ENCODE peak calls at places on chromosomes 13 and 19, in five cellular contexts. One of them, this sample, is unnamed.

GRCh38 chr19:10604460-10604980 is 17.4 kb upstream of the AP1M2 start:
- DNase-seq in gastrocnemius medialis: no peak
- DNase-seq in neuronal stem cell: no peak
- DNase-seq in right lobe of liver: no peak
- DNase-seq in cardiac muscle cell: no peak
- DNase-seq in this sample: no peak

GRCh38 chr13:42076309-42076713 is 27.9 kb downstream of the DGKH start:
- DNase-seq in gastrocnemius medialis: no peak
- DNase-seq in neuronal stem cell: no peak
- DNase-seq in right lobe of liver: no peak
- DNase-seq in cardiac muscle cell: no peak
- DNase-seq in this sample: no peak

GRCh38 chr19:38319421-38320258 is at the start of gene KCNK6:
- DNase-seq in gastrocnemius medialis: no peak
- DNase-seq in neuronal stem cell: no peak
- DNase-seq in right lobe of liver: peak; percentile 67
- DNase-seq in cardiac muscle cell: peak; percentile 34
- DNase-seq in this sample: no peak

GRCh38 chr19:57165846-57166245 is 1.4 kb downstream of the DUXA start:
- DNase-seq in gastrocnemius medialis: no peak
- DNase-seq in neuronal stem cell: no peak
- DNase-seq in right lobe of liver: no peak
- DNase-seq in cardiac muscle cell: no peak
- DNase-seq in this sample: no peak

GRCh38 chr13:85236431-85236830 is 562.8 kb downstream of the SLITRK6 start:
- DNase-seq in gastrocnemius medialis: no peak
- DNase-seq in neuronal stem cell: no peak
- DNase-seq in right lobe of liver: no peak
- DNase-seq in cardiac muscle cell: peak; percentile 49
- DNase-seq in this sample: no peak

GRCh38 chr19:33227242-33227650 is 1.6 kb upstream of the SLC7A10 start:
- DNase-seq in gastrocnemius medialis: no peak
- DNase-seq in neuronal stem cell: no peak
- DNase-seq in right lobe of liver: no peak
- DNase-seq in cardiac muscle cell: peak; percentile 96
- DNase-seq in this sample: no peak

GRCh38 chr19:52658595-52658994 is 20.4 kb upstream of the ZNF83 start:
- DNase-seq in gastrocnemius medialis: no peak
- DNase-seq in neuronal stem cell: no peak
- DNase-seq in right lobe of liver: no peak
- DNase-seq in cardiac muscle cell: no peak
- DNase-seq in this sample: no peak

GRCh38 chr19:2247433-2248101 is 1.6 kb upstream of the AMH start:
- DNase-seq in gastrocnemius medialis: no peak
- DNase-seq in neuronal stem cell: no peak
- DNase-seq in right lobe of liver: no peak
- DNase-seq in cardiac muscle cell: no peak
- DNase-seq in this sample: no peak

GRCh38 chr19:51460164-51460992 is 2.1 kb upstream of the SIGLEC8 start:
- DNase-seq in gastrocnemius medialis: no peak
- DNase-seq in neuronal stem cell: no peak
- DNase-seq in right lobe of liver: no peak
- DNase-seq in cardiac muscle cell: peak; percentile 30
- DNase-seq in this sample: peak; percentile 51

GRCh38 chr19:31113250-31113685 is 236.0 kb downstream of the TSHZ3 start:
- DNase-seq in gastrocnemius medialis: no peak
- DNase-seq in neuronal stem cell: no peak
- DNase-seq in right lobe of liver: no peak
- DNase-seq in cardiac muscle cell: no peak
- DNase-seq in this sample: no peak

GRCh38 chr13:27338816-27339215 is 68.2 kb downstream of the RASL11A start:
- DNase-seq in gastrocnemius medialis: no peak
- DNase-seq in neuronal stem cell: no peak
- DNase-seq in right lobe of liver: no peak
- DNase-seq in cardiac muscle cell: no peak
- DNase-seq in this sample: no peak

GRCh38 chr19:1884719-1885334 is 469 bp downstream of the ABHD17A start:
- DNase-seq in gastrocnemius medialis: no peak
- DNase-seq in neuronal stem cell: no peak
- DNase-seq in right lobe of liver: peak; percentile 56
- DNase-seq in cardiac muscle cell: no peak
- DNase-seq in this sample: no peak

GRCh38 chr13:99335087-99335486 is 27.9 kb upstream of the GPR183 start:
- DNase-seq in gastrocnemius medialis: no peak
- DNase-seq in neuronal stem cell: no peak
- DNase-seq in right lobe of liver: no peak
- DNase-seq in cardiac muscle cell: no peak
- DNase-seq in this sample: no peak

GRCh38 chr13:47110833-47111240 is 214.0 kb upstream of the HTR2A start:
- DNase-seq in gastrocnemius medialis: no peak
- DNase-seq in neuronal stem cell: no peak
- DNase-seq in right lobe of liver: no peak
- DNase-seq in cardiac muscle cell: no peak
- DNase-seq in this sample: no peak

GRCh38 chr13:81116461-81117282 is 775.7 kb upstream of the SPRY2 start:
- DNase-seq in gastrocnemius medialis: peak; percentile 15
- DNase-seq in neuronal stem cell: no peak
- DNase-seq in right lobe of liver: no peak
- DNase-seq in cardiac muscle cell: no peak
- DNase-seq in this sample: no peak

GRCh38 chr13:111296417-111296816 is 24.0 kb upstream of the TEX29 start:
- DNase-seq in gastrocnemius medialis: no peak
- DNase-seq in neuronal stem cell: no peak
- DNase-seq in right lobe of liver: no peak
- DNase-seq in cardiac muscle cell: no peak
- DNase-seq in this sample: no peak

GRCh38 chr19:46783670-46784069 is 4.7 kb downstream of the SLC1A5 start:
- DNase-seq in gastrocnemius medialis: no peak
- DNase-seq in neuronal stem cell: no peak
- DNase-seq in right lobe of liver: no peak
- DNase-seq in cardiac muscle cell: no peak
- DNase-seq in this sample: no peak

GRCh38 chr13:23644527-23644926 is 74.3 kb downstream of the TNFRSF19 start:
- DNase-seq in gastrocnemius medialis: no peak
- DNase-seq in neuronal stem cell: no peak
- DNase-seq in right lobe of liver: no peak
- DNase-seq in cardiac muscle cell: peak; percentile 58
- DNase-seq in this sample: no peak

GRCh38 chr13:50079278-50080157 is 64.3 kb downstream of the KCNRG start:
- DNase-seq in gastrocnemius medialis: no peak
- DNase-seq in neuronal stem cell: no peak
- DNase-seq in right lobe of liver: no peak
- DNase-seq in cardiac muscle cell: no peak
- DNase-seq in this sample: no peak

DNA sequence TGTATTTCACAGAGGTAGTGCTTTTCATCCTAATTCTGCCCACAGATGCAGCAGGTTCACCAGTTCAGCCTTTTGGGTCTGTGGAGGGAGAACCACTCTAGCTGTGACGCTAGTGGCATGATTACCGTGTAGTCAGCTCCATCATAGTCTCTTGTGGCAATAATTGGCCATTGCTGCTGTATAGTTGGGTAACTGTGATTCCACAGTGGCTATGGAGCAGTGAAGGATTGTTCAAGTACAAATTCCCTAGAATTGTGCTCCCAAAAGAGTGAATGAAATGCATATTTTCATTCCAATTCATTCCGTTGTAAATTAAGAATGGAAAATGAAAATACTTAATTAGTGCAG is 852 bp downstream of the TEX26 start:
- DNase-seq in gastrocnemius medialis: no peak
- DNase-seq in neuronal stem cell: no peak
- DNase-seq in right lobe of liver: no peak
- DNase-seq in cardiac muscle cell: no peak
- DNase-seq in this sample: no peak
- H3K4me3 ChIP-seq in gastrocnemius medialis: no peak overlapping the region
- H3K4me3 ChIP-seq in neuronal stem cell: no peak overlapping the region
- H3K4me3 ChIP-seq in right lobe of liver: no peak overlapping the region
- H3K4me3 ChIP-seq in cardiac muscle cell: no peak overlapping the region
- H3K4me3 ChIP-seq in this sample: no peak overlapping the region

GRCh38 chr19:37012093-37012745 is 66.0 kb upstream of the ZNF420 start:
- DNase-seq in gastrocnemius medialis: no peak
- DNase-seq in neuronal stem cell: no peak
- DNase-seq in right lobe of liver: no peak
- DNase-seq in cardiac muscle cell: no peak
- DNase-seq in this sample: no peak
- H3K9me3 ChIP-seq in gastrocnemius medialis: no peaks in the 10 kb centered on the region
- H3K9me3 ChIP-seq in neuronal stem cell: peaks cover 32% of the 10 kb centered on the region
- H3K9me3 ChIP-seq in right lobe of liver: peaks cover 3% of the 10 kb centered on the region
- H3K9me3 ChIP-seq in cardiac muscle cell: no peaks in the 10 kb centered on the region
- H3K9me3 ChIP-seq in this sample: peaks cover 71% of the 10 kb centered on the region

GRCh38 chr13:79056706-79057105 is 349.3 kb downstream of the RBM26 start:
- DNase-seq in gastrocnemius medialis: no peak
- DNase-seq in neuronal stem cell: no peak
- DNase-seq in right lobe of liver: no peak
- DNase-seq in cardiac muscle cell: no peak
- DNase-seq in this sample: no peak

GRCh38 chr13:79060216-79060615 is 345.8 kb downstream of the RBM26 start:
- DNase-seq in gastrocnemius medialis: no peak
- DNase-seq in neuronal stem cell: no peak
- DNase-seq in right lobe of liver: no peak
- DNase-seq in cardiac muscle cell: no peak
- DNase-seq in this sample: no peak

GRCh38 chr13:79062291-79062690 is 343.8 kb downstream of the RBM26 start:
- DNase-seq in gastrocnemius medialis: no peak
- DNase-seq in neuronal stem cell: no peak
- DNase-seq in right lobe of liver: no peak
- DNase-seq in cardiac muscle cell: no peak
- DNase-seq in this sample: no peak
- H3K4me3 ChIP-seq in gastrocnemius medialis: no peak overlapping the region
- H3K4me3 ChIP-seq in neuronal stem cell: no peak overlapping the region
- H3K4me3 ChIP-seq in right lobe of liver: no peak overlapping the region
- H3K4me3 ChIP-seq in cardiac muscle cell: no peak overlapping the region
- H3K4me3 ChIP-seq in this sample: no peak overlapping the region

DNA sequence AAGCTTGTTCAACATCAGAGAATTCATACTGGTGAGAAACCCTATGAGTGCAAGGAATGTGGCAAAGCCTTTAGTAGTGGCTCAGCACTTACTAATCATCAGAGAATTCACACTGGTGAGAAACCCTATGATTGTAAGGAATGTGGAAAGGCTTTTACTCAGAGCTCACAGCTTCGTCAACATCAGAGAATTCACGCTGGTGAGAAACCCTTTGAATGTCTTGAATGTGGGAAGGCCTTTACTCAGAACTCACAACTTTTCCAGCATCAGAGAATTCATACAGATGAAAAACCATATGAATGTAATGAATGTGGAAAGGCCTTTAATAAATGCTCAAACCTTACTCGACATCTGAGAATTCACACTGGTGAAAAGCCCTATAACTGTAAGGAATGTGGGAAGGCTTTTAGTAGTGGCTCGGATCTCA is 25.2 kb downstream of the ZNF383 start:
- DNase-seq in gastrocnemius medialis: no peak
- DNase-seq in neuronal stem cell: no peak
- DNase-seq in right lobe of liver: no peak
- DNase-seq in cardiac muscle cell: no peak
- DNase-seq in this sample: no peak
- H3K9me3 ChIP-seq in gastrocnemius medialis: peaks cover 97% of the 10 kb centered on the region
- H3K9me3 ChIP-seq in neuronal stem cell: peaks cover 78% of the 10 kb centered on the region
- H3K9me3 ChIP-seq in right lobe of liver: peaks cover 93% of the 10 kb centered on the region
- H3K9me3 ChIP-seq in cardiac muscle cell: no peaks in the 10 kb centered on the region
- H3K9me3 ChIP-seq in this sample: peaks cover 91% of the 10 kb centered on the region

DNA sequence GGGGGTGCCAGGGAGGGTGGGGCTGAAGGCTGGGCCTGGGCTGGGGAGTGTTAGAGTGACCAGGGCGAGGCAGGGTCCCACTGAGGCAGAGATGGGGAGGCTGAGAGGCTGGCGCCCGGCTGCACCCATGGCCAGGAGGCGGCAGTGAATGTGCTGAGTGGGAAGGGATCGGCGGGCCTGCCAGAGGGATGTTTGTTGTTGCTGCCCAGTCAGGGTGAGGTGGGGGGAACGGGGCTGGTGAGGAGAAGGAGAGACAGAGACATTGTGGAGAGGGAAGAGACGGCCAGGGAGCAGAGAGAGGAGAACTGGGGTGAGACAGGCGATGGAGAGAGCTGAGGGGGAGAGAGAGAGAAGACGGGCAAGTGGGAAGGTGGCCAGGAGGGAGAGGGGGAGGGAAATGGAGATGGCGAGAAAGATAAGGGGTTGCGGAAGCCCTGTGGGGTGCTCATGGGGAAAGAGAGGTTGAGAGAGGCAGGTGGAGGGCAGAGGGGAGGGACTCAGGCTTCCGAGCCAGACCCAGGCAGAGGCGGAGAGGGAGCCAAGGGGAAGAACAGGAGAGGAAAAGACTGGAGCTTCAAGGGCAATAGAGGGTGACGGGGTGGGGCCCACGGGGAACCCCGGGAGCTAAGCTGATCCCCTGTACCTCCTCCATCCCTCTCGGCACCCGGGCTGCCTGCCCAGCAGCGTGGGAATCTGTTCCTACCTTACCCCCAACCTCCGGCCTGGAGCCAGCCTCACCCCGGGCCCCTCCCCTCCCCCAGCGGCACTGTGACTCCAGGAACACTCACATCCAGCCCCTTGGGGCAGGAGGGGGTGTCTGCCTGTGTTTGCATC is 690 bp upstream of the B3GNT8 start:
- DNase-seq in gastrocnemius medialis: no peak
- DNase-seq in neuronal stem cell: no peak
- DNase-seq in right lobe of liver: no peak
- DNase-seq in cardiac muscle cell: peak; percentile 35
- DNase-seq in this sample: no peak
- H3K4me3 ChIP-seq in gastrocnemius medialis: peak overlapping the region; percentile 53
- H3K4me3 ChIP-seq in neuronal stem cell: peak overlapping the region; percentile 12
- H3K4me3 ChIP-seq in right lobe of liver: peak overlapping the region; percentile 40
- H3K4me3 ChIP-seq in cardiac muscle cell: peak overlapping the region; percentile 7
- H3K4me3 ChIP-seq in this sample: peak overlapping the region; percentile 48

GRCh38 chr19:35018379-35018778 is 11.9 kb upstream of the SCN1B start:
- DNase-seq in gastrocnemius medialis: no peak
- DNase-seq in neuronal stem cell: no peak
- DNase-seq in right lobe of liver: no peak
- DNase-seq in cardiac muscle cell: no peak
- DNase-seq in this sample: no peak
- H3K9me3 ChIP-seq in gastrocnemius medialis: no peaks in the 10 kb centered on the region
- H3K9me3 ChIP-seq in neuronal stem cell: no peaks in the 10 kb centered on the region
- H3K9me3 ChIP-seq in right lobe of liver: no peaks in the 10 kb centered on the region
- H3K9me3 ChIP-seq in cardiac muscle cell: no peaks in the 10 kb centered on the region
- H3K9me3 ChIP-seq in this sample: no peaks in the 10 kb centered on the region

DNA sequence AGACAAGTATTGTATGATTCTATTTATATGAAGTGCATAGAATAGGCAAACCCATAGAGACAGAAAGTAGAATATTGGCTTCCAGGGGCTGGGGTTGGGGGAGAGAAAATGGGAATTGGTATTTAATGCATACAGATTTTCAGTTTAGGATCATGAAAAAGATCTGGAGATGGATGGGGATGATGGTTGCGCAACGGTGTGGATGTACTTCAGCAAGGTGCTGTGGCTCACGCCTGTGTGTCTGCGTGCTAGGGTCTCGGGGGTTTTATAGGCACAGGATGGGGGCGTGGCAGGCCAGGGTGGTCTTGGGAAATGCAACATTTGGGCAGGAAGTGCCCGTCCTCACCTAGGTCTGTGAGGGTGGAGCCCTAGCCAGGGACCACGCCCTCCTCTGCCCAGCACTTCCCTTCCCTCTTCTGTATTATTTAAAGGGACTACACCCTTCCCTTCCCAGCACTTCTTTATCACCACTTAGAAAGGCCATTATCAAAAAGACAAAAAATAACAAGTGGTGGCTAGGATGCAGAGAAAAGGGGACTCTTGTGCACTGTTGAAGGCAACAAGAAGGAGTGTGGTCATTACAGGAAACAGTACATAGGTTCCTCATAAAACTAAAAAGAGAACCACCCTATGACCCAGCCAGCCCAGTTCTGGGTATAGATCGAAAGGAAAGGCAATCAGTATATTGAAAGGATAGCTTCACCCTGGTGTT is 29.0 kb downstream of the LILRB4 start:
- DNase-seq in gastrocnemius medialis: no peak
- DNase-seq in neuronal stem cell: no peak
- DNase-seq in right lobe of liver: no peak
- DNase-seq in cardiac muscle cell: no peak
- DNase-seq in this sample: no peak
- H3K4me3 ChIP-seq in gastrocnemius medialis: no peak overlapping the region
- H3K4me3 ChIP-seq in neuronal stem cell: no peak overlapping the region
- H3K4me3 ChIP-seq in right lobe of liver: no peak overlapping the region
- H3K4me3 ChIP-seq in cardiac muscle cell: no peak overlapping the region
- H3K4me3 ChIP-seq in this sample: no peak overlapping the region